ENCODE peak calls at places on chromosomes 4 and X, in seven cellular contexts. J is psoas muscle, F is uterus, V is Peyer's patch, P is tibial nerve, O is fibroblast of lung, M is left lung. C is an unnamed sample.

GRCh38 chr4:74934016-74934821 is 1.3 kb downstream of the PARM1 start:
- DNase-seq in J (no peak), F (peak), V (peak), P (no peak), O (peak), M (peak), C (no peak)

GRCh38 chr4:28518781-28519180 is 1658.1 kb downstream of the STIM2 start:
- DNase-seq in J (no peak), F (no peak), V (no peak), P (no peak), O (peak), M (no peak), C (no peak)

GRCh38 chr4:21765810-21766407 is 182.7 kb downstream of the KCNIP4 start:
- DNase-seq in J (no peak), F (no peak), V (no peak), P (no peak), O (peak), M (no peak), C (no peak)

GRCh38 chr4:110091426-110091825 is 107.0 kb downstream of the ELOVL6 start:
- DNase-seq in J (no peak), F (no peak), V (no peak), P (no peak), O (peak), M (no peak), C (peak)

GRCh38 chr4:168434993-168435392 is 45.3 kb downstream of the DDX60L start:
- DNase-seq in J (no peak), F (no peak), V (no peak), P (no peak), O (no peak), M (no peak), C (no peak)

GRCh38 chrX:18900401-18900976 is 83.4 kb downstream of the PHKA2 start:
- DNase-seq in J (no peak), F (no peak), V (no peak), P (no peak), O (no peak), M (no peak), C (no peak)

GRCh38 chrX:39331062-39331704 is 529.9 kb downstream of the MID1IP1 start:
- DNase-seq in J (no peak), F (no peak), V (no peak), P (no peak), O (peak), M (no peak), C (no peak)

GRCh38 chr4:16079046-16079445 is 4.8 kb downstream of the PROM1 start:
- DNase-seq in J (no peak), F (no peak), V (no peak), P (no peak), O (peak), M (no peak), C (no peak)

GRCh38 chrX:119067023-119067739 is 5.6 kb upstream of the CT47C1 start:
- DNase-seq in J (peak), F (peak), V (peak), P (peak), O (peak), M (no peak), C (peak)

GRCh38 chr4:94472056-94472826 is 20.5 kb downstream of the PDLIM5 start:
- DNase-seq in J (no peak), F (no peak), V (no peak), P (no peak), O (peak), M (no peak), C (no peak)

GRCh38 chr4:47075919-47076318 is 44.6 kb downstream of the GABRB1 start:
- DNase-seq in J (no peak), F (no peak), V (no peak), P (no peak), O (no peak), M (no peak), C (no peak)

GRCh38 chr4:25927361-25928040 is 13.5 kb downstream of the SMIM20 start:
- DNase-seq in J (no peak), F (no peak), V (no peak), P (no peak), O (no peak), M (no peak), C (no peak)

GRCh38 chr4:82833696-82834313 is 35.2 kb upstream of the SCD5 start:
- DNase-seq in J (no peak), F (no peak), V (no peak), P (no peak), O (peak), M (no peak), C (peak)

GRCh38 chr4:71064521-71064920 is 71.1 kb downstream of the DCK start:
- DNase-seq in J (no peak), F (no peak), V (no peak), P (no peak), O (no peak), M (no peak), C (no peak)

GRCh38 chr4:24249972-24250371 is 334.4 kb downstream of the DHX15 start:
- DNase-seq in J (no peak), F (no peak), V (no peak), P (no peak), O (no peak), M (no peak), C (no peak)

GRCh38 chr4:24244663-24245519 is 339.5 kb downstream of the DHX15 start:
- DNase-seq in J (peak), F (no peak), V (no peak), P (no peak), O (peak), M (no peak), C (no peak)

GRCh38 chr4:24243641-24244040 is 340.7 kb downstream of the DHX15 start:
- DNase-seq in J (no peak), F (no peak), V (no peak), P (no peak), O (no peak), M (no peak), C (no peak)

DNA sequence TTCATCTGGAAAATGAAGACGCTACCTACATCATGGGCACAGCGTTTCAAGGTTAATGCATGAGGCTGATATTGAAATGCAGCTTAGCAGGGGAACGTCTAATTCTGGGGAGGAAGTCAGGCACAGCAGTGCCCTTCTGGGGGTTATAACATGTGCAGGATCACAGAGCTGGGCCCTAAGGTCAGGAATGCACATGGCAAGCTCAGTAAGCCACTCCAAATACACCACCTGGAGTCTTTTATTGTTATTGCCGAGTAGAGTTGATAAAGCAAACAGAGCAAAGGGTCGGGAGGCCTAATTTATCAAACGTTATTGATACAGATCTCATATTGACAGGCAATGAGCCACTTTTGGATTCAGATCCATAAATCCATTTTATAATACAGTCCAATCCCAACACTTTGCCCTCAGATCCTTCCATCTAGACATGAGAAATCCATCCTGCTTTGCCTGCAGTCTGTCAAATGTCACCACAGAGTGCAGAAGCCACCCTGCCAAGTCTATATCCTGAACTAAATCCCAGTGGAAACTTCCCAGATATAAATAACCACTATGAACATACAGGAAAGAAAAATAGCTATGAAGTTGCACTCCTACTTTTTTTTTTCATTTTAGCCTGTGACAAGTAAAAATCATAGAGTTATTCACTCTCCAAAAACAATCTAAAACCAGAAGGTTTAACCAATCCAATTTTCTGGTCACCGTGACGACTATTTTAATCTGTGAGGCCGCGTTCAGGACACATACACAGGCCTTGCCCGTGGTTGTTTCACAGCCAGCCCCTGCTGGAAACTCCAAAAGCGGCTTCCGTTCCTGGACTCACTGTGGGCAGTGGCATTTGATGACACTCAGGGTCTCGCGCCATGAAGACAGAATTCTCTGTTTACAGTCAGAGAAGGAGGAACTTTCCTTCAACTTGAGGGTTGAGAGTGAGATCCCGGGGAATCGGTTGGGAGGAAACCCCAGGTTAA is 335.4 kb downstream of the DHX15 start:
- DNase-seq in J (peak), F (no peak), V (no peak), P (no peak), O (no peak), M (no peak), C (no peak)
- TF ChIP-seq CTCF in J (no peak), F (no peak), V (no peak), P (no peak), O (no peak), M (no peak), C (no peak)

GRCh38 chrX:44843753-44844152 is at the start of gene DUSP21:
- DNase-seq in J (no peak), F (no peak), V (no peak), P (no peak), O (no peak), M (no peak), C (no peak)

GRCh38 chrX:44842555-44843317 is 1.1 kb upstream of the DUSP21 start:
- DNase-seq in J (no peak), F (no peak), V (no peak), P (no peak), O (peak), M (no peak), C (no peak)

GRCh38 chrX:44844204-44844603 is 383 bp downstream of the DUSP21 start:
- DNase-seq in J (no peak), F (no peak), V (no peak), P (no peak), O (no peak), M (no peak), C (no peak)

GRCh38 chrX:44843318-44843702 is 511 bp upstream of the DUSP21 start:
- DNase-seq in J (no peak), F (no peak), V (no peak), P (no peak), O (no peak), M (no peak), C (no peak)
- H3K27ac ChIP-seq in J (no peak), F (no peak), V (no peak), P (no peak), O (no peak), M (no peak), C (no peak)

GRCh38 chr4:707929-708630 is 2.4 kb downstream of the PCGF3 start:
- DNase-seq in J (no peak), F (no peak), V (no peak), P (no peak), O (no peak), M (no peak), C (no peak)
- H3K4me3 ChIP-seq in J (peak), F (no peak), V (no peak), P (no peak), O (peak), M (no peak), C (peak)

GRCh38 chrX:127037179-127037578 is 217.7 kb downstream of the PRR32 start:
- DNase-seq in J (no peak), F (no peak), V (no peak), P (no peak), O (no peak), M (no peak), C (no peak)

DNA sequence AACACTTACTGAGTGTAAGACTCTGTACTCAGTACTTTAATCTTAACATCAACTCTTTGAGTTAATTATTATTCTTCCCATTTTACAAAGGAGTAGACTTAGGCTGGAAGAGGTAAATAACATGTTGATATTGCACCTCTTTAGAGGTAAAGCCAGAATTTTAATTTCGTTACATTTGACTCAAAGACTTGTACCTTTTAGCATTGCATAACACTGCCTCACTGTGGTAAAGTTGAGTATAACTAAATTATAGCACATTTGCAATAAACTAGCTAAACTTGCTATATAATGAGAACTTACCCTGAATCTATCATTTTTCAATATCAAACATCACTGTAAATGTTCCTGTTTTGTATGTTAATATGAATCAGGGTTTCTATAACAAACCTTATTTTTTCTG is 218.5 kb downstream of the PRR32 start:
- DNase-seq in J (no peak), F (no peak), V (no peak), P (no peak), O (no peak), M (no peak), C (no peak)
- TF ChIP-seq CTCF in J (no peak), F (no peak), V (no peak), P (no peak), O (no peak), M (no peak), C (no peak)

C was measured in AG04450.